ENCODE peak calls at places on chromosomes 6 and 20, in ten cellular contexts. One of them, this sample, is unnamed.

GRCh38 chr6:16199792-16200191 is 38.6 kb upstream of the GMPR start:
- DNase-seq in T-helper 17 cell: no peak
- DNase-seq in transverse colon: no peak
- DNase-seq in smooth muscle cell of the brain vasculature: no peak
- DNase-seq in A172: no peak
- DNase-seq in kidney tubule cell: no peak
- DNase-seq in posterior cingulate gyrus: no peak
- DNase-seq in mucosa of gallbladder: no peak
- DNase-seq in activated CD4-positive, alpha-beta T cell treated with anti-CD3 and anti-CD28 coated beads, Interleukin-2, amount 10 ng/mL, durations not matched to agents 7 days and 5 days: no peak
- DNase-seq in activated T-cell treated with anti-CD3 and anti-CD28 coated beads for 1 hour: no peak
- DNase-seq in this sample: no peak

GRCh38 chr6:109096198-109096597 is 891 bp downstream of the CEP57L1 start:
- DNase-seq in T-helper 17 cell: no peak
- DNase-seq in A172: peak
- DNase-seq in kidney tubule cell: no peak
- DNase-seq in transverse colon: no peak
- DNase-seq in activated T-cell treated with anti-CD3 and anti-CD28 coated beads for 1 hour: no peak
- DNase-seq in mucosa of gallbladder: no peak
- DNase-seq in activated CD4-positive, alpha-beta T cell treated with anti-CD3 and anti-CD28 coated beads, Interleukin-2, amount 10 ng/mL, durations not matched to agents 7 days and 5 days: no peak
- DNase-seq in posterior cingulate gyrus: no peak
- DNase-seq in smooth muscle cell of the brain vasculature: no peak
- DNase-seq in this sample: no peak

GRCh38 chr20:208937-209566 is 18.0 kb upstream of the DEFB129 start:
- DNase-seq in mucosa of gallbladder: peak
- DNase-seq in posterior cingulate gyrus: no peak
- DNase-seq in T-helper 17 cell: no peak
- DNase-seq in activated CD4-positive, alpha-beta T cell treated with anti-CD3 and anti-CD28 coated beads, Interleukin-2, amount 10 ng/mL, durations not matched to agents 7 days and 5 days: peak
- DNase-seq in transverse colon: no peak
- DNase-seq in kidney tubule cell: peak
- DNase-seq in activated T-cell treated with anti-CD3 and anti-CD28 coated beads for 1 hour: no peak
- DNase-seq in smooth muscle cell of the brain vasculature: peak
- DNase-seq in A172: peak
- DNase-seq in this sample: peak

GRCh38 chr20:9330151-9330550 is 184.2 kb upstream of the LAMP5 start:
- DNase-seq in activated T-cell treated with anti-CD3 and anti-CD28 coated beads for 1 hour: no peak
- DNase-seq in A172: no peak
- DNase-seq in smooth muscle cell of the brain vasculature: no peak
- DNase-seq in activated CD4-positive, alpha-beta T cell treated with anti-CD3 and anti-CD28 coated beads, Interleukin-2, amount 10 ng/mL, durations not matched to agents 7 days and 5 days: no peak
- DNase-seq in mucosa of gallbladder: no peak
- DNase-seq in kidney tubule cell: no peak
- DNase-seq in T-helper 17 cell: no peak
- DNase-seq in posterior cingulate gyrus: no peak
- DNase-seq in transverse colon: peak
- DNase-seq in this sample: peak

GRCh38 chr6:160079686-160080043 is 42.0 kb upstream of the SLC22A1 start:
- DNase-seq in T-helper 17 cell: no peak
- DNase-seq in mucosa of gallbladder: no peak
- DNase-seq in posterior cingulate gyrus: no peak
- DNase-seq in activated T-cell treated with anti-CD3 and anti-CD28 coated beads for 1 hour: no peak
- DNase-seq in activated CD4-positive, alpha-beta T cell treated with anti-CD3 and anti-CD28 coated beads, Interleukin-2, amount 10 ng/mL, durations not matched to agents 7 days and 5 days: no peak
- DNase-seq in kidney tubule cell: no peak
- DNase-seq in transverse colon: no peak
- DNase-seq in A172: no peak
- DNase-seq in smooth muscle cell of the brain vasculature: no peak
- DNase-seq in this sample: no peak

GRCh38 chr6:135179920-135180457 is 1.1 kb upstream of the MYB start:
- DNase-seq in kidney tubule cell: no peak
- DNase-seq in posterior cingulate gyrus: no peak
- DNase-seq in T-helper 17 cell: no peak
- DNase-seq in A172: no peak
- DNase-seq in smooth muscle cell of the brain vasculature: no peak
- DNase-seq in activated CD4-positive, alpha-beta T cell treated with anti-CD3 and anti-CD28 coated beads, Interleukin-2, amount 10 ng/mL, durations not matched to agents 7 days and 5 days: no peak
- DNase-seq in activated T-cell treated with anti-CD3 and anti-CD28 coated beads for 1 hour: no peak
- DNase-seq in mucosa of gallbladder: no peak
- DNase-seq in transverse colon: no peak
- DNase-seq in this sample: no peak

GRCh38 chr6:159254186-159254585 is 85.0 kb downstream of the FNDC1 start:
- DNase-seq in activated CD4-positive, alpha-beta T cell treated with anti-CD3 and anti-CD28 coated beads, Interleukin-2, amount 10 ng/mL, durations not matched to agents 7 days and 5 days: no peak
- DNase-seq in activated T-cell treated with anti-CD3 and anti-CD28 coated beads for 1 hour: no peak
- DNase-seq in mucosa of gallbladder: no peak
- DNase-seq in T-helper 17 cell: no peak
- DNase-seq in posterior cingulate gyrus: no peak
- DNase-seq in A172: peak
- DNase-seq in transverse colon: no peak
- DNase-seq in smooth muscle cell of the brain vasculature: no peak
- DNase-seq in kidney tubule cell: no peak
- DNase-seq in this sample: no peak

GRCh38 chr6:150417899-150418824 is 49.4 kb downstream of the IYD start:
- DNase-seq in A172: peak
- DNase-seq in mucosa of gallbladder: peak
- DNase-seq in T-helper 17 cell: no peak
- DNase-seq in smooth muscle cell of the brain vasculature: peak
- DNase-seq in activated CD4-positive, alpha-beta T cell treated with anti-CD3 and anti-CD28 coated beads, Interleukin-2, amount 10 ng/mL, durations not matched to agents 7 days and 5 days: peak
- DNase-seq in kidney tubule cell: peak
- DNase-seq in activated T-cell treated with anti-CD3 and anti-CD28 coated beads for 1 hour: no peak
- DNase-seq in posterior cingulate gyrus: no peak
- DNase-seq in transverse colon: peak
- DNase-seq in this sample: peak

GRCh38 chr6:132969188-132969587 is 154.8 kb downstream of the RPS12 start:
- DNase-seq in activated T-cell treated with anti-CD3 and anti-CD28 coated beads for 1 hour: no peak
- DNase-seq in mucosa of gallbladder: no peak
- DNase-seq in T-helper 17 cell: no peak
- DNase-seq in activated CD4-positive, alpha-beta T cell treated with anti-CD3 and anti-CD28 coated beads, Interleukin-2, amount 10 ng/mL, durations not matched to agents 7 days and 5 days: no peak
- DNase-seq in transverse colon: no peak
- DNase-seq in A172: no peak
- DNase-seq in kidney tubule cell: peak
- DNase-seq in smooth muscle cell of the brain vasculature: no peak
- DNase-seq in posterior cingulate gyrus: no peak
- DNase-seq in this sample: no peak

GRCh38 chr6:130943738-130944137 is 116.5 kb downstream of the SMLR1 start:
- DNase-seq in smooth muscle cell of the brain vasculature: no peak
- DNase-seq in activated T-cell treated with anti-CD3 and anti-CD28 coated beads for 1 hour: no peak
- DNase-seq in T-helper 17 cell: no peak
- DNase-seq in kidney tubule cell: no peak
- DNase-seq in A172: no peak
- DNase-seq in posterior cingulate gyrus: no peak
- DNase-seq in activated CD4-positive, alpha-beta T cell treated with anti-CD3 and anti-CD28 coated beads, Interleukin-2, amount 10 ng/mL, durations not matched to agents 7 days and 5 days: no peak
- DNase-seq in transverse colon: peak
- DNase-seq in mucosa of gallbladder: no peak
- DNase-seq in this sample: peak

GRCh38 chr20:25493137-25493536 is 85.7 kb downstream of the GINS1 start:
- DNase-seq in smooth muscle cell of the brain vasculature: no peak
- DNase-seq in posterior cingulate gyrus: no peak
- DNase-seq in activated T-cell treated with anti-CD3 and anti-CD28 coated beads for 1 hour: no peak
- DNase-seq in T-helper 17 cell: no peak
- DNase-seq in transverse colon: no peak
- DNase-seq in activated CD4-positive, alpha-beta T cell treated with anti-CD3 and anti-CD28 coated beads, Interleukin-2, amount 10 ng/mL, durations not matched to agents 7 days and 5 days: no peak
- DNase-seq in mucosa of gallbladder: no peak
- DNase-seq in kidney tubule cell: no peak
- DNase-seq in A172: no peak
- DNase-seq in this sample: no peak

GRCh38 chr6:118739976-118740771 is 88.8 kb upstream of the CEP85L start:
- DNase-seq in posterior cingulate gyrus: no peak
- DNase-seq in kidney tubule cell: peak
- DNase-seq in T-helper 17 cell: no peak
- DNase-seq in A172: peak
- DNase-seq in activated CD4-positive, alpha-beta T cell treated with anti-CD3 and anti-CD28 coated beads, Interleukin-2, amount 10 ng/mL, durations not matched to agents 7 days and 5 days: no peak
- DNase-seq in mucosa of gallbladder: no peak
- DNase-seq in transverse colon: no peak
- DNase-seq in activated T-cell treated with anti-CD3 and anti-CD28 coated beads for 1 hour: no peak
- DNase-seq in smooth muscle cell of the brain vasculature: no peak
- DNase-seq in this sample: no peak

GRCh38 chr20:51950926-51951325 is 148.6 kb upstream of the SALL4 start:
- DNase-seq in activated CD4-positive, alpha-beta T cell treated with anti-CD3 and anti-CD28 coated beads, Interleukin-2, amount 10 ng/mL, durations not matched to agents 7 days and 5 days: no peak
- DNase-seq in mucosa of gallbladder: no peak
- DNase-seq in T-helper 17 cell: no peak
- DNase-seq in kidney tubule cell: no peak
- DNase-seq in activated T-cell treated with anti-CD3 and anti-CD28 coated beads for 1 hour: no peak
- DNase-seq in A172: no peak
- DNase-seq in smooth muscle cell of the brain vasculature: no peak
- DNase-seq in posterior cingulate gyrus: no peak
- DNase-seq in transverse colon: no peak
- DNase-seq in this sample: no peak

GRCh38 chr6:7175463-7175862 is 67.7 kb downstream of the RREB1 start:
- DNase-seq in posterior cingulate gyrus: no peak
- DNase-seq in mucosa of gallbladder: no peak
- DNase-seq in smooth muscle cell of the brain vasculature: no peak
- DNase-seq in kidney tubule cell: no peak
- DNase-seq in A172: no peak
- DNase-seq in transverse colon: no peak
- DNase-seq in activated CD4-positive, alpha-beta T cell treated with anti-CD3 and anti-CD28 coated beads, Interleukin-2, amount 10 ng/mL, durations not matched to agents 7 days and 5 days: no peak
- DNase-seq in T-helper 17 cell: no peak
- DNase-seq in activated T-cell treated with anti-CD3 and anti-CD28 coated beads for 1 hour: no peak
- DNase-seq in this sample: no peak

GRCh38 chr20:17807670-17808069 is 107.9 kb downstream of the BANF2 start:
- DNase-seq in posterior cingulate gyrus: no peak
- DNase-seq in A172: peak
- DNase-seq in T-helper 17 cell: no peak
- DNase-seq in mucosa of gallbladder: no peak
- DNase-seq in kidney tubule cell: no peak
- DNase-seq in smooth muscle cell of the brain vasculature: no peak
- DNase-seq in activated CD4-positive, alpha-beta T cell treated with anti-CD3 and anti-CD28 coated beads, Interleukin-2, amount 10 ng/mL, durations not matched to agents 7 days and 5 days: no peak
- DNase-seq in activated T-cell treated with anti-CD3 and anti-CD28 coated beads for 1 hour: no peak
- DNase-seq in transverse colon: no peak
- DNase-seq in this sample: no peak

GRCh38 chr6:2988426-2989331 is 11.0 kb upstream of the NQO2 start:
- DNase-seq in posterior cingulate gyrus: peak
- DNase-seq in A172: peak
- DNase-seq in kidney tubule cell: peak
- DNase-seq in transverse colon: peak
- DNase-seq in activated CD4-positive, alpha-beta T cell treated with anti-CD3 and anti-CD28 coated beads, Interleukin-2, amount 10 ng/mL, durations not matched to agents 7 days and 5 days: peak
- DNase-seq in T-helper 17 cell: peak
- DNase-seq in activated T-cell treated with anti-CD3 and anti-CD28 coated beads for 1 hour: peak
- DNase-seq in mucosa of gallbladder: peak
- DNase-seq in smooth muscle cell of the brain vasculature: peak
- DNase-seq in this sample: peak

GRCh38 chr20:34473262-34473883 is 42.8 kb upstream of the DYNLRB1 start:
- DNase-seq in kidney tubule cell: no peak
- DNase-seq in A172: peak
- DNase-seq in T-helper 17 cell: no peak
- DNase-seq in transverse colon: peak
- DNase-seq in activated CD4-positive, alpha-beta T cell treated with anti-CD3 and anti-CD28 coated beads, Interleukin-2, amount 10 ng/mL, durations not matched to agents 7 days and 5 days: peak
- DNase-seq in activated T-cell treated with anti-CD3 and anti-CD28 coated beads for 1 hour: peak
- DNase-seq in mucosa of gallbladder: no peak
- DNase-seq in smooth muscle cell of the brain vasculature: no peak
- DNase-seq in posterior cingulate gyrus: peak
- DNase-seq in this sample: peak

GRCh38 chr6:21628162-21628561 is 34.6 kb downstream of the SOX4 start:
- DNase-seq in transverse colon: no peak
- DNase-seq in A172: no peak
- DNase-seq in activated T-cell treated with anti-CD3 and anti-CD28 coated beads for 1 hour: no peak
- DNase-seq in smooth muscle cell of the brain vasculature: no peak
- DNase-seq in T-helper 17 cell: no peak
- DNase-seq in mucosa of gallbladder: no peak
- DNase-seq in posterior cingulate gyrus: no peak
- DNase-seq in kidney tubule cell: no peak
- DNase-seq in activated CD4-positive, alpha-beta T cell treated with anti-CD3 and anti-CD28 coated beads, Interleukin-2, amount 10 ng/mL, durations not matched to agents 7 days and 5 days: no peak
- DNase-seq in this sample: no peak

GRCh38 chr6:161117329-161117707 is 125.7 kb downstream of the MAP3K4 start:
- DNase-seq in transverse colon: no peak
- DNase-seq in A172: no peak
- DNase-seq in mucosa of gallbladder: no peak
- DNase-seq in activated T-cell treated with anti-CD3 and anti-CD28 coated beads for 1 hour: no peak
- DNase-seq in T-helper 17 cell: no peak
- DNase-seq in posterior cingulate gyrus: no peak
- DNase-seq in activated CD4-positive, alpha-beta T cell treated with anti-CD3 and anti-CD28 coated beads, Interleukin-2, amount 10 ng/mL, durations not matched to agents 7 days and 5 days: no peak
- DNase-seq in smooth muscle cell of the brain vasculature: no peak
- DNase-seq in kidney tubule cell: no peak
- DNase-seq in this sample: no peak

GRCh38 chr6:11201015-11201414 is 31.5 kb downstream of the NEDD9 start:
- DNase-seq in transverse colon: no peak
- DNase-seq in mucosa of gallbladder: no peak
- DNase-seq in T-helper 17 cell: no peak
- DNase-seq in posterior cingulate gyrus: no peak
- DNase-seq in A172: no peak
- DNase-seq in activated CD4-positive, alpha-beta T cell treated with anti-CD3 and anti-CD28 coated beads, Interleukin-2, amount 10 ng/mL, durations not matched to agents 7 days and 5 days: no peak
- DNase-seq in activated T-cell treated with anti-CD3 and anti-CD28 coated beads for 1 hour: no peak
- DNase-seq in smooth muscle cell of the brain vasculature: no peak
- DNase-seq in kidney tubule cell: no peak
- DNase-seq in this sample: no peak

This sample was measured in small intestine.